ENCODE peak calls at places on chromosome 10, in four cellular contexts. One of them, this sample, is unnamed.

GRCh38 chr10:73892314-73893080 is 18.1 kb upstream of the CAMK2G start:
- DNase-seq in NCI-H1092: no peak
- DNase-seq in GM12865: no peak
- DNase-seq in mesenchymal stem cell: peak; percentile 78
- DNase-seq in this sample: no peak

GRCh38 chr10:5234106-5234877 is 37.7 kb downstream of the AKR1C4 start:
- DNase-seq in NCI-H1092: no peak
- DNase-seq in GM12865: no peak
- DNase-seq in mesenchymal stem cell: peak; percentile 61
- DNase-seq in this sample: no peak

GRCh38 chr10:62512732-62513475 is 138.7 kb downstream of the ZNF365 start:
- DNase-seq in NCI-H1092: no peak
- DNase-seq in GM12865: no peak
- DNase-seq in mesenchymal stem cell: peak; percentile 18
- DNase-seq in this sample: no peak

GRCh38 chr10:73060738-73061635 is 35.7 kb downstream of the P4HA1 start:
- DNase-seq in NCI-H1092: no peak
- DNase-seq in GM12865: peak; percentile 39
- DNase-seq in mesenchymal stem cell: peak; percentile 35
- DNase-seq in this sample: no peak

GRCh38 chr10:109892087-109892486 is 31.2 kb downstream of the XPNPEP1 start:
- DNase-seq in NCI-H1092: no peak
- DNase-seq in GM12865: no peak
- DNase-seq in mesenchymal stem cell: no peak
- DNase-seq in this sample: no peak

GRCh38 chr10:131726460-131726861 is 174.3 kb upstream of the PPP2R2D start:
- DNase-seq in NCI-H1092: peak; percentile 27
- DNase-seq in GM12865: no peak
- DNase-seq in mesenchymal stem cell: no peak
- DNase-seq in this sample: peak; percentile 76

GRCh38 chr10:97428572-97428981 is 2.6 kb downstream of the PGAM1 start:
- DNase-seq in NCI-H1092: no peak
- DNase-seq in GM12865: peak; percentile 55
- DNase-seq in mesenchymal stem cell: peak; percentile 46
- DNase-seq in this sample: no peak

GRCh38 chr10:2508971-2509605 is 558.3 kb upstream of the PFKP start:
- DNase-seq in NCI-H1092: no peak
- DNase-seq in GM12865: no peak
- DNase-seq in mesenchymal stem cell: peak; percentile 90
- DNase-seq in this sample: no peak